ENCODE peak calls at places on chromosomes 13 and 19, in four cellular contexts. H, L, Q and C are unnamed samples.

GRCh38 chr19:1601613-1602064 is 3.6 kb downstream of the UQCR11 start:
- DNase-seq in L (peak; percentile 29), Q (no peak), H (no peak), C (no peak)

GRCh38 chr19:14146789-14147216 is 10.4 kb upstream of the ASF1B start:
- DNase-seq in L (no peak), H (no peak), Q (no peak), C (no peak)

GRCh38 chr13:100645382-100645781 is 29.2 kb downstream of the TMTC4 start:
- DNase-seq in Q (no peak), H (no peak), L (no peak), C (no peak)

GRCh38 chr13:99997702-99998219 is 16.2 kb downstream of the ZIC2 start:
- DNase-seq in H (no peak), L (no peak), Q (no peak), C (no peak)

GRCh38 chr13:37453246-37453645 is 145.3 kb downstream of the POSTN start:
- DNase-seq in Q (no peak), L (no peak), H (no peak), C (no peak)

GRCh38 chr19:29329460-29330134 is 116.6 kb upstream of the UQCRFS1 start:
- DNase-seq in Q (no peak), L (peak; percentile 83), H (no peak), C (no peak)

GRCh38 chr13:59391696-59392095 is 772.0 kb downstream of the DIAPH3 start:
- DNase-seq in L (peak; percentile 83), Q (no peak), H (peak; percentile 85), C (no peak)

GRCh38 chr13:69280399-69280798 is 827.2 kb upstream of the ATXN8OS start:
- DNase-seq in L (no peak), H (no peak), Q (no peak), C (no peak)

GRCh38 chr13:76812971-76813691 is 73.1 kb downstream of the KCTD12 start:
- DNase-seq in H (peak; percentile 77), L (no peak), Q (no peak), C (no peak)

GRCh38 chr19:8517551-8518442 is 3.8 kb upstream of the ZNF414 start:
- DNase-seq in L (peak; percentile 73), Q (no peak), H (no peak), C (no peak)

GRCh38 chr19:5575553-5575952 is 7.8 kb upstream of the TINCR start:
- DNase-seq in H (no peak), L (no peak), Q (no peak), C (no peak)

GRCh38 chr19:9945319-9945966 is 9.1 kb upstream of the OLFM2 start:
- DNase-seq in Q (peak; percentile 52), L (peak; percentile 51), H (peak; percentile 89), C (no peak)

GRCh38 chr13:113288880-113289279 is 8.2 kb upstream of the LAMP1 start:
- DNase-seq in Q (no peak), L (no peak), H (no peak), C (no peak)

GRCh38 chr13:99572921-99573320 is 71.6 kb downstream of the TM9SF2 start:
- DNase-seq in Q (no peak), H (no peak), L (no peak), C (no peak)

GRCh38 chr19:15195987-15196682 is 4.7 kb downstream of the NOTCH3 start:
- DNase-seq in Q (peak; percentile 90), L (peak; percentile 89), H (no peak), C (peak; percentile 91)

GRCh38 chr19:13583753-13584152 is 77.5 kb upstream of the CACNA1A start:
- DNase-seq in Q (no peak), L (no peak), H (no peak), C (no peak)

GRCh38 chr13:71054358-71054757 is 812.6 kb downstream of the DACH1 start:
- DNase-seq in H (no peak), L (no peak), Q (no peak), C (no peak)

GRCh38 chr19:18160441-18160791 is 7.5 kb downstream of the PIK3R2 start:
- DNase-seq in L (no peak), H (no peak), Q (no peak), C (no peak)

GRCh38 chr13:44470623-44471562 is 97.3 kb downstream of the SERP2 start:
- DNase-seq in Q (no peak), L (peak; percentile 23), H (no peak), C (no peak)

GRCh38 chr19:29013325-29013724 is 199.6 kb downstream of the UQCRFS1 start:
- DNase-seq in L (peak; percentile 37), Q (no peak), H (no peak), C (no peak)

GRCh38 chr19:45632468-45633196 is 6.6 kb downstream of the EML2 start:
- DNase-seq in L (peak; percentile 92), H (peak; percentile 74), Q (peak; percentile 79), C (peak; percentile 97)

GRCh38 chr19:42131149-42132029 is 857 bp downstream of the POU2F2 start:
- DNase-seq in H (no peak), L (no peak), Q (no peak), C (no peak)

GRCh38 chr13:103067751-103068563 is 1.7 kb upstream of the SLC10A2 start:
- DNase-seq in H (no peak), L (peak; percentile 57), Q (no peak), C (no peak)

GRCh38 chr13:65746522-65746921 is 1483.6 kb downstream of the PCDH9 start:
- DNase-seq in H (no peak), L (no peak), Q (no peak), C (no peak)

GRCh38 chr19:33950141-33950805 is 153.6 kb downstream of the KCTD15 start:
- DNase-seq in L (no peak), Q (no peak), H (no peak), C (no peak)

GRCh38 chr13:62920181-62920580 is 1504.5 kb upstream of the PCDH20 start:
- DNase-seq in Q (no peak), L (no peak), H (no peak), C (no peak)

GRCh38 chr13:67366533-67366932 is 136.4 kb upstream of the PCDH9 start:
- DNase-seq in Q (no peak), H (no peak), L (no peak), C (no peak)

GRCh38 chr13:37010424-37010823 is 9.8 kb downstream of the EXOSC8 start:
- DNase-seq in L (no peak), Q (no peak), H (no peak), C (no peak)

DNA sequence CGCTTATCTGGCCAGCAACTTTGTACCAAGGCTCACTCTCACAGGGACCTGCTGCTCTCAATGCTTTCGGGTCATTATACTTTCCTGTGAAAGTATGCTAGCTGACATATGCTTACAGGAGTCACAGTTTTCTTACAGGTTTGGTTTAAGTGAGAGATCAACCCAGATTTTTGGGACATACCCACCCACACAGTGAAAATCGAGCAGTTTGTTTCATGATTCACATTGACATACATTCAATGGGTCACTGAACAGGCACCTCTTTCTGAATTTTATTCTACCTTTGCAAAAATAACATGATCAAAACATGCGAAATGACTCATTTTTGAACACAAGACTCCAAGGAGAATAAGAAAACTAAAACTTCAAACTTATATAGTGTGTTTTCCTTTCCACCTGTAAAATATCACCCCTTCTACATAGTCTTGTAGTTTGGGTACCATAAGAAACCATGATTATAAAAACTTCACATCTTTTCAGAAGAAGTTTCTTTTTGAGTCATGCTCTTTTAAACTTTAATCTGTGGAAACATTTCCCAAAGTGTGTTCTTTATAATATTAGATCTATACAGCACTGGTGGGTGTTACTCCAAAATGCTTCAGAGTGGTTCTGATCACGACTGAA is 44.3 kb upstream of the TEX29 start:
- DNase-seq in L (no peak), H (no peak), Q (no peak), C (no peak)
- H3K36me3 ChIP-seq in L (peaks cover 8% of the 10 kb centered on the region), H (peaks cover 19% of the 10 kb centered on the region), Q (peaks cover 97% of the 10 kb centered on the region), C (peaks cover 64% of the 10 kb centered on the region)

GRCh38 chr19:7106711-7107657 is 37.5 kb downstream of the ZNF557 start:
- DNase-seq in Q (no peak), H (no peak), L (no peak), C (no peak)
- H3K36me3 ChIP-seq in Q (no peaks in the 10 kb centered on the region), H (no peaks in the 10 kb centered on the region), L (no peaks in the 10 kb centered on the region), C (no peaks in the 10 kb centered on the region)

GRCh38 chr13:85990397-85990796 is 191.2 kb upstream of the SLITRK6 start:
- DNase-seq in Q (no peak), H (no peak), L (no peak), C (no peak)

GRCh38 chr13:85982102-85982501 is 182.9 kb upstream of the SLITRK6 start:
- DNase-seq in H (no peak), Q (no peak), L (no peak), C (no peak)

GRCh38 chr13:85985791-85986190 is 186.6 kb upstream of the SLITRK6 start:
- DNase-seq in Q (no peak), L (no peak), H (no peak), C (no peak)
- H3K36me3 ChIP-seq in Q (no peaks in the 10 kb centered on the region), L (no peaks in the 10 kb centered on the region), H (no peaks in the 10 kb centered on the region), C (no peaks in the 10 kb centered on the region)

DNA sequence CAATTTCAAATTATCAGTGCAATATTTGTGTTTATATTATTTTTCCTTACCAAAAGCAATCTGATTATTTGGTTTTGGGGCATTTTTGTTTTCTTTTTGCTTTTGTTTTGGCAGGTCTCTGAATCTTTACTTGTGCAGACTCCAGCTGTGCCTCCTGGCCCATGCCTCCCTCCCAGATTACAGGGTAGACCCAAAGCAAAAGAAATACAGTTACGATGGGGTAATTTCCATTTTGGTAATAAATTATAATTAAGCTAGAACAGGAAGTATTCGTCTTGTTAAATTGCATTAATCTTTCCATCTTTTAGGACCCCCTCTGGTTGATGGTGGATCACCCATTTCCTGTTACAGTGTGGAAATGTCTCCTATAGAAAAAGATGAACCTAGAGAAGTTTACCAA is 29.2 kb upstream of the MLNR start:
- DNase-seq in H (no peak), Q (no peak), L (no peak), C (no peak)
- H3K36me3 ChIP-seq in H (peaks cover 38% of the 10 kb centered on the region), Q (peaks cover 97% of the 10 kb centered on the region), L (no peaks in the 10 kb centered on the region), C (peaks cover 79% of the 10 kb centered on the region)

GRCh38 chr13:73983109-73983508 is 151.1 kb downstream of the KLF12 start:
- DNase-seq in L (no peak), Q (no peak), H (peak; percentile 18), C (no peak)
- H3K36me3 ChIP-seq in L (no peaks in the 10 kb centered on the region), Q (no peaks in the 10 kb centered on the region), H (no peaks in the 10 kb centered on the region), C (no peaks in the 10 kb centered on the region)